ENCODE peak calls at places on chromosomes 16 and 17, in four cellular contexts. X is A549, T is HCT116, B is GM12878. S is an unnamed sample.

GRCh38 chr17:40307691-40308289 is 1.2 kb upstream of the RARA start:
- DNase-seq in X (no peak), T (no peak), B (no peak), S (no peak)

GRCh38 chr16:67459066-67459857 is 21.7 kb downstream of the ATP6V0D1 start:
- DNase-seq in X (no peak), T (no peak), B (no peak), S (no peak)

GRCh38 chr17:69643686-69644085 is 229.2 kb downstream of the MAP2K6 start:
- DNase-seq in X (no peak), T (no peak), B (no peak), S (no peak)

GRCh38 chr17:58755577-58756245 is at the start of gene PPM1E:
- DNase-seq in X (peak), T (no peak), B (no peak), S (no peak)

GRCh38 chr17:32515677-32516383 is 29.0 kb downstream of the CDK5R1 start:
- DNase-seq in X (no peak), T (no peak), B (peak), S (no peak)

GRCh38 chr16:87324411-87325275 is 7.5 kb upstream of the C16orf95 start:
- DNase-seq in X (peak), T (no peak), B (no peak), S (no peak)

GRCh38 chr16:49704586-49705155 is 151.2 kb downstream of the ZNF423 start:
- DNase-seq in X (no peak), T (no peak), B (no peak), S (no peak)

GRCh38 chr16:53372942-53373871 is 61.1 kb upstream of the RBL2 start:
- DNase-seq in X (peak), T (peak), B (no peak), S (no peak)

GRCh38 chr16:24984903-24985675 is 30.1 kb downstream of the ARHGAP17 start:
- DNase-seq in X (no peak), T (no peak), B (no peak), S (no peak)

GRCh38 chr16:77739493-77739892 is 17.2 kb downstream of the NUDT7 start:
- DNase-seq in X (no peak), T (no peak), B (no peak), S (no peak)

GRCh38 chr17:77829871-77830799 is 128.4 kb upstream of the TNRC6C start:
- DNase-seq in X (no peak), T (no peak), B (no peak), S (no peak)

GRCh38 chr16:11079657-11080187 is 135.4 kb downstream of the CLEC16A start:
- DNase-seq in X (no peak), T (no peak), B (no peak), S (no peak)

GRCh38 chr16:53945996-53946395 is 242.0 kb downstream of the FTO start:
- DNase-seq in X (peak), T (peak), B (no peak), S (peak)

GRCh38 chr16:65731840-65732239 is 610.0 kb upstream of the CDH11 start:
- DNase-seq in X (no peak), T (no peak), B (no peak), S (no peak)

GRCh38 chr16:58684354-58685083 is at the start of gene SLC38A7:
- DNase-seq in X (peak), T (peak), B (no peak), S (peak)

GRCh38 chr17:7742729-7743128 is 25.2 kb downstream of the DNAH2 start:
- DNase-seq in X (no peak), T (no peak), B (no peak), S (no peak)

GRCh38 chr17:60107526-60108257 is 29.0 kb upstream of the HEATR6 start:
- DNase-seq in X (peak), T (no peak), B (no peak), S (no peak)

GRCh38 chr16:58882292-58882691 is 148.2 kb upstream of the GOT2 start:
- DNase-seq in X (no peak), T (no peak), B (peak), S (no peak)

GRCh38 chr17:54455251-54455868 is 445.3 kb upstream of the TOM1L1 start:
- DNase-seq in X (peak), T (no peak), B (no peak), S (no peak)

GRCh38 chr16:66752379-66752778 is 970 bp upstream of the DYNC1LI2 start:
- DNase-seq in X (no peak), T (no peak), B (no peak), S (no peak)

GRCh38 chr16:89132194-89133005 is 38.7 kb downstream of the ACSF3 start:
- DNase-seq in X (no peak), T (no peak), B (no peak), S (no peak)
- TF ChIP-seq REST in X (no peak), T (no peak), B (no peak), S (no peak)

GRCh38 chr16:15765880-15766279 is 90.9 kb downstream of the MYH11 start:
- DNase-seq in X (peak), T (peak), B (peak), S (peak)
- TF ChIP-seq REST in X (peak), T (peak), B (peak), S (peak)

GRCh38 chr17:17560167-17560566 is 31.3 kb downstream of the PEMT start:
- DNase-seq in X (no peak), T (no peak), B (no peak), S (no peak)
- TF ChIP-seq REST in X (no peak), T (no peak), B (no peak), S (no peak)

DNA sequence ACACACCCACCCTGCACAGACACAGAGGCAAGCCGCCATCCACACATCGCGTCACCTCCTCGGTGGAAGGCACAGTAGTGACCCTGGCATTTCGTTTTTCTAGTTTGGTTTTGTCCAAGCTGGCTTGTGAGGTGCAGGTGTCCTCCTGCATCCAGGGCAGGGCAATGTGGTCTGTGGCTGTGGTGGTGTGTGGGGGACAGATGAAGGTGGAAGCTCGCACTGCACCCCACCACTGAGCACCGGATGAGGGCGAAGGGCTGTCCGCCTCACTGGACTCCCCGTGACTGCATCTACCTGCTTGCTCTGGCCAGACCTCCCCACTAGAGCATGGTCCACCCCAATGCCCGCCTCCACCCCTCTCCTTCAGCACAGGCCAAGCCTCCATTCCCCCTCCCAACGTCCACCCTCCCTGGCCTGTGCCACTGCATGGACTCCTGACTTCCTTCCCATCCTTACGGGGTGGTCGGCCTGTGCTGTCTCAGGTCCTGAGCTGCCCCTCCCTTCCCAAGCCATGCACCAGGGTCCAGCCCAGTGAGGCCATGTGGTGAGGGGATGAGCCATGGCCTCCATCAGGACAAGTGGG is 78.8 kb upstream of the CBX4 start:
- DNase-seq in X (no peak), T (no peak), B (no peak), S (no peak)
- TF ChIP-seq REST in X (no peak), T (no peak), B (no peak), S (no peak)

GRCh38 chr17:11997972-11998233 is 628 bp upstream of the ZNF18 start:
- DNase-seq in X (no peak), T (no peak), B (no peak), S (no peak)
- TF ChIP-seq REST in X (no peak), T (no peak), B (no peak), S (no peak)

GRCh38 chr17:66481259-66481658 is 178.8 kb downstream of the PRKCA start:
- DNase-seq in X (no peak), T (no peak), B (no peak), S (no peak)
- TF ChIP-seq REST in X (no peak), T (no peak), B (no peak), S (no peak)

GRCh38 chr16:23026777-23027362 is 122.4 kb downstream of the USP31 start:
- DNase-seq in X (peak), T (no peak), B (no peak), S (no peak)
- TF ChIP-seq REST in X (peak), T (peak), B (peak), S (peak)